ENCODE peak calls at places on chromosomes 6 and 20, in eight cellular contexts. C is Calu3; Q is ovary; E is activated CD8-positive, alpha-beta T cell treated with anti-CD3 and anti-CD28 coated beads for 36 hours; M is foreskin keratinocyte; R is A549; D is IMR-90; I is GM13977. S is an unnamed sample.
A peak's percentile ranks its signal among the peaks of the same experiment; 100 is the strongest.

GRCh38 chr6:106608080-106608668 is 21.1 kb downstream of the RTN4IP1 start:
- DNase-seq in C (peak; percentile 58), Q (no peak), E (peak; percentile 26), M (peak; percentile 71), R (peak; percentile 61), D (peak; percentile 49), I (peak; percentile 45), S (no peak)

GRCh38 chr20:47280228-47280627 is 76.3 kb downstream of the ZMYND8 start:
- DNase-seq in C (no peak), Q (no peak), E (no peak), M (no peak), R (no peak), D (no peak), I (no peak), S (no peak)

GRCh38 chr20:48012401-48012974 is 227.2 kb upstream of the SULF2 start:
- DNase-seq in C (peak; percentile 54), Q (no peak), E (no peak), M (peak; percentile 86), R (peak; percentile 21), D (peak; percentile 45), I (no peak), S (no peak)

GRCh38 chr20:47985092-47985850 is 200.0 kb upstream of the SULF2 start:
- DNase-seq in C (peak; percentile 60), Q (no peak), E (no peak), M (peak; percentile 32), R (peak; percentile 40), D (peak; percentile 18), I (no peak), S (no peak)

GRCh38 chr6:64732888-64733287 is 974.1 kb downstream of the EYS start:
- DNase-seq in C (no peak), Q (no peak), E (no peak), M (peak; percentile 22), R (no peak), D (no peak), I (no peak), S (no peak)

GRCh38 chr6:110055387-110055735 is 77.2 kb downstream of the GPR6 start:
- DNase-seq in C (no peak), Q (no peak), E (no peak), M (no peak), R (no peak), D (no peak), I (no peak), S (no peak)

GRCh38 chr6:137291441-137291840 is 72.3 kb upstream of the IFNGR1 start:
- DNase-seq in C (no peak), Q (no peak), E (peak; percentile 8), M (peak; percentile 67), R (no peak), D (peak; percentile 12), I (no peak), S (no peak)

GRCh38 chr20:9400371-9401025 is 113.9 kb upstream of the LAMP5 start:
- DNase-seq in C (no peak), Q (no peak), E (no peak), M (no peak), R (no peak), D (peak; percentile 20), I (no peak), S (no peak)

GRCh38 chr6:150006961-150007464 is 18.3 kb downstream of the RAET1L start:
- DNase-seq in C (peak; percentile 37), Q (no peak), E (peak; percentile 71), M (no peak), R (peak; percentile 14), D (peak; percentile 13), I (peak; percentile 67), S (no peak)

GRCh38 chr20:62614961-62615680 is 27.2 kb upstream of the SLCO4A1 start:
- DNase-seq in C (no peak), Q (no peak), E (no peak), M (no peak), R (no peak), D (no peak), I (no peak), S (no peak)

GRCh38 chr6:43724914-43725642 is 37.5 kb upstream of the MRPS18A start:
- DNase-seq in C (peak; percentile 98), Q (peak; percentile 79), E (peak; percentile 94), M (peak; percentile 89), R (no peak), D (peak; percentile 95), I (peak; percentile 73), S (no peak)

GRCh38 chr6:132388291-132388690 is 13.0 kb downstream of the MOXD1 start:
- DNase-seq in C (no peak), Q (no peak), E (no peak), M (peak; percentile 51), R (no peak), D (no peak), I (no peak), S (no peak)

GRCh38 chr6:157632821-157633220 is 190.2 kb upstream of the SNX9 start:
- DNase-seq in C (no peak), Q (no peak), E (no peak), M (no peak), R (no peak), D (peak; percentile 89), I (no peak), S (no peak)

GRCh38 chr6:150547511-150548222 is 52.0 kb upstream of the PLEKHG1 start:
- DNase-seq in C (no peak), Q (peak; percentile 12), E (no peak), M (no peak), R (no peak), D (no peak), I (no peak), S (no peak)

GRCh38 chr6:27237089-27237723 is 10.3 kb upstream of the PRSS16 start:
- DNase-seq in C (peak; percentile 69), Q (no peak), E (peak; percentile 80), M (peak; percentile 79), R (peak; percentile 78), D (peak; percentile 77), I (no peak), S (no peak)

GRCh38 chr6:50128420-50129005 is 78.8 kb upstream of the DEFB112 start:
- DNase-seq in C (no peak), Q (no peak), E (no peak), M (no peak), R (peak; percentile 1), D (peak; percentile 24), I (peak; percentile 9), S (no peak)

DNA sequence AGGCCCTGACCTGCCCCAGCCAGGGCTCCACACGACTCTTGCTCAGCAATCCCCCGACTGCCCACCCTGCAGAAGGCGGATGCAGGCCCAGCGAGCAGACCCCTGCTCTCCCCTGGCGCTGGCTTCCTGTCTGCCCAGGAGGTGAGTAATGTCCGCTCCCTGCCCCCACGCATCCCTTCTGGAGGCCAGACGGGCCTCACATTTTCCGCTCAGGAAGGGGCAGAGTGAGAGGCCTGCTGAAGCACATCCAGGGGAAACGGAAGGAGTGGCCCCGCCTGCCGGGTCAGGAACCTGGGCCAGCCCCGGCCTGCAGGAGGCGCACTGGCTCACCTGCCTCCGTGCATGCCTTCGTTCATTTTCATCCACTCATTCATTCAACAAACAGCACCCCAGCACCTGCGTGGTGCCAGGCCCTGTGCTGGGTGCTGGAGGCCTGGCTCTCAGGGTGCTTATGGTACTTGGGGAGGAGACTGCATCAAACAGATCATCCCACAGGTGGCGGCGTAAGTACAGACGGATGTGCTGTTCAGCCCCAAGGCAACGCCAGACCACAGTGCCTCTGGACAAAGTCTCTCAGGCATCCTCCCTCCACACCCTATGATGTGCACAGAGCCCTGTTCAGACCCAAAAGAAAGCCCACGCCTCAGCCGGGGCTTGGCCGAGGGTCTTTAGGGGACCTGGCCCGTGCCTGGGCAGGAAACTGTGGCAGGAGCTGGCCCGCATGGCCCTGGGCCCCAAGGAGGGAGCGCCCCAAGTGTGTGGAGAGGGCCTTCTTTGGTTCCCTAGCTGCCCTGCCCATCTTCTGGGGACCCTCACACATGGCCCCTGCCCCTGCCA is 112.1 kb downstream of the ASXL1 start:
- DNase-seq in C (peak; percentile 63), Q (no peak), E (peak; percentile 57), M (no peak), R (peak; percentile 66), D (peak; percentile 70), I (peak; percentile 72), S (no peak)
- TF ChIP-seq CTCF in C (peak; percentile 40), Q (no peak), E (peak; percentile 33), M (peak; percentile 51), R (peak; percentile 44), D (peak; percentile 36), I (no peak), S (peak; percentile 50)

GRCh38 chr6:82364087-82365010 is 732 bp downstream of the TPBG start:
- DNase-seq in C (peak; percentile 67), Q (peak; percentile 29), E (peak; percentile 19), M (peak; percentile 72), R (peak; percentile 69), D (peak; percentile 60), I (peak; percentile 33), S (peak; percentile 45)
- TF ChIP-seq CTCF in C (no peak), Q (no peak), E (no peak), M (no peak), R (no peak), D (no peak), I (no peak), S (no peak)

GRCh38 chr6:104325341-104326172 is 534.2 kb downstream of the HACE1 start:
- DNase-seq in C (peak; percentile 14), Q (no peak), E (peak; percentile 15), M (peak; percentile 8), R (peak; percentile 14), D (no peak), I (peak; percentile 20), S (no peak)
- TF ChIP-seq CTCF in C (peak; percentile 47), Q (no peak), E (peak; percentile 49), M (peak; percentile 75), R (peak; percentile 44), D (peak; percentile 42), I (peak; percentile 52), S (peak; percentile 78)

GRCh38 chr20:24705486-24705885 is 236.1 kb downstream of the SYNDIG1 start:
- DNase-seq in C (no peak), Q (no peak), E (no peak), M (no peak), R (no peak), D (no peak), I (no peak), S (no peak)
- TF ChIP-seq CTCF in C (no peak), Q (no peak), E (no peak), M (no peak), R (no peak), D (no peak), I (no peak), S (no peak)

GRCh38 chr6:12718025-12718424 is 1.5 kb downstream of the PHACTR1 start:
- DNase-seq in C (no peak), Q (no peak), E (no peak), M (peak; percentile 56), R (peak; percentile 3), D (peak; percentile 0), I (no peak), S (no peak)

GRCh38 chr6:12716298-12716853 is at the start of gene PHACTR1:
- DNase-seq in C (no peak), Q (no peak), E (no peak), M (no peak), R (no peak), D (no peak), I (no peak), S (no peak)

GRCh38 chr6:12715437-12715836 is 1.1 kb upstream of the PHACTR1 start:
- DNase-seq in C (no peak), Q (no peak), E (no peak), M (no peak), R (no peak), D (no peak), I (no peak), S (no peak)

GRCh38 chr6:12719017-12719416 is 2.5 kb downstream of the PHACTR1 start:
- DNase-seq in C (no peak), Q (no peak), E (no peak), M (no peak), R (no peak), D (no peak), I (no peak), S (no peak)

GRCh38 chr6:12717356-12717755 is 789 bp downstream of the PHACTR1 start:
- DNase-seq in C (no peak), Q (no peak), E (no peak), M (no peak), R (no peak), D (no peak), I (no peak), S (no peak)
- TF ChIP-seq CTCF in C (no peak), Q (no peak), E (no peak), M (no peak), R (no peak), D (no peak), I (no peak), S (no peak)

S was measured in progenitor cell of endocrine pancreas.